ENCODE peak calls at places on chromosomes 16 and 17, in four cellular contexts. Q is AG04450; L is fibroblast of lung; R is CD4-positive, CD25-positive, alpha-beta regulatory T cell. S is an unnamed sample.
A peak's percentile ranks its signal among the peaks of the same experiment; 100 is the strongest.

GRCh38 chr16:17364319-17365210 is 106.2 kb downstream of the XYLT1 start:
- DNase-seq in Q (peak; percentile 82), L (peak; percentile 96), R (peak; percentile 91), S (peak; percentile 92)

GRCh38 chr16:76639685-76640289 is 362.6 kb downstream of the CNTNAP4 start:
- DNase-seq in Q (no peak), L (peak; percentile 0), R (no peak), S (peak; percentile 7)

GRCh38 chr16:22787456-22788189 is 26.3 kb upstream of the HS3ST2 start:
- DNase-seq in Q (no peak), L (peak; percentile 32), R (no peak), S (peak; percentile 48)

GRCh38 chr16:55778718-55779117 is 54.2 kb downstream of the CES1 start:
- DNase-seq in Q (no peak), L (no peak), R (no peak), S (no peak)

GRCh38 chr17:81665205-81666091 is 957 bp downstream of the OXLD1 start:
- DNase-seq in Q (no peak), L (peak; percentile 21), R (peak; percentile 71), S (no peak)

GRCh38 chr16:51317575-51317974 is 166.5 kb upstream of the SALL1 start:
- DNase-seq in Q (no peak), L (no peak), R (no peak), S (no peak)

GRCh38 chr17:43832168-43832975 is 574 bp downstream of the MPP3 start:
- DNase-seq in Q (peak; percentile 13), L (peak; percentile 82), R (no peak), S (peak; percentile 73)

GRCh38 chr17:31061678-31062077 is 33.1 kb upstream of the NF1 start:
- DNase-seq in Q (no peak), L (no peak), R (peak; percentile 29), S (no peak)

GRCh38 chr16:81446318-81447275 is 2.0 kb downstream of the CMIP start:
- DNase-seq in Q (no peak), L (peak; percentile 60), R (peak; percentile 59), S (no peak)

GRCh38 chr16:31298958-31299357 is 39.2 kb downstream of the ITGAM start:
- DNase-seq in Q (no peak), L (no peak), R (peak; percentile 51), S (no peak)

GRCh38 chr16:86029131-86029741 is 130.3 kb downstream of the IRF8 start:
- DNase-seq in Q (peak; percentile 36), L (peak; percentile 63), R (no peak), S (no peak)

GRCh38 chr16:13150181-13150885 is 248.9 kb downstream of the SHISA9 start:
- DNase-seq in Q (no peak), L (no peak), R (no peak), S (no peak)

GRCh38 chr16:53752566-53752965 is 48.6 kb downstream of the FTO start:
- DNase-seq in Q (no peak), L (no peak), R (no peak), S (no peak)

GRCh38 chr16:87658564-87659225 is 56.4 kb downstream of the JPH3 start:
- DNase-seq in Q (no peak), L (no peak), R (no peak), S (no peak)

GRCh38 chr16:23188911-23189310 is 6.4 kb downstream of the SCNN1G start:
- DNase-seq in Q (no peak), L (no peak), R (no peak), S (no peak)

GRCh38 chr16:67934306-67935095 is 2.1 kb downstream of the PSMB10 start:
- DNase-seq in Q (no peak), L (no peak), R (no peak), S (no peak)

GRCh38 chr17:21171309-21171922 is 42.5 kb downstream of the TMEM11 start:
- DNase-seq in Q (no peak), L (no peak), R (no peak), S (no peak)

GRCh38 chr17:15744885-15745284 is 12.8 kb downstream of the TBC1D26 start:
- DNase-seq in Q (no peak), L (peak; percentile 17), R (no peak), S (peak; percentile 39)

GRCh38 chr17:77325826-77326581 is 185.2 kb downstream of the SEC14L1 start:
- DNase-seq in Q (no peak), L (peak; percentile 24), R (peak; percentile 48), S (peak; percentile 46)

GRCh38 chr17:42780816-42781638 is 617 bp downstream of the WNK4 start:
- DNase-seq in Q (no peak), L (no peak), R (no peak), S (no peak)

GRCh38 chr16:22210285-22210684 is 4.2 kb downstream of the EEF2K start:
- DNase-seq in Q (no peak), L (no peak), R (no peak), S (no peak)

GRCh38 chr16:69077251-69077650 is 28.2 kb upstream of the HAS3 start:
- DNase-seq in Q (no peak), L (peak; percentile 84), R (no peak), S (peak; percentile 71)

GRCh38 chr17:29714146-29714545 is 91.4 kb upstream of the CORO6 start:
- DNase-seq in Q (no peak), L (no peak), R (no peak), S (no peak)

GRCh38 chr17:6755731-6756184 is at the start of gene XAF1:
- DNase-seq in Q (peak; percentile 26), L (no peak), R (peak; percentile 84), S (peak; percentile 54)

GRCh38 chr17:67608691-67609090 is 109.0 kb upstream of the NOL11 start:
- DNase-seq in Q (peak; percentile 42), L (peak; percentile 66), R (no peak), S (peak; percentile 67)

GRCh38 chr16:19520861-19521331 is 1.0 kb downstream of the GDE1 start:
- DNase-seq in Q (no peak), L (peak; percentile 58), R (peak; percentile 26), S (peak; percentile 26)

GRCh38 chr17:16986391-16986790 is 14.5 kb upstream of the TNFRSF13B start:
- DNase-seq in Q (peak; percentile 11), L (peak; percentile 68), R (no peak), S (no peak)

GRCh38 chr17:16989230-16989952 is 17.5 kb upstream of the TNFRSF13B start:
- DNase-seq in Q (no peak), L (no peak), R (peak; percentile 82), S (no peak)

GRCh38 chr17:16987830-16988601 is 16.1 kb upstream of the TNFRSF13B start:
- DNase-seq in Q (peak; percentile 27), L (peak; percentile 87), R (peak; percentile 87), S (peak; percentile 87)

GRCh38 chr17:16988749-16989229 is 16.9 kb upstream of the TNFRSF13B start:
- DNase-seq in Q (no peak), L (peak; percentile 17), R (peak; percentile 56), S (no peak)

GRCh38 chr17:16987001-16987829 is 15.3 kb upstream of the TNFRSF13B start:
- DNase-seq in Q (no peak), L (no peak), R (no peak), S (no peak)
- H3K4me3 ChIP-seq in Q (no peak overlapping the region), L (no peak overlapping the region), R (no peak overlapping the region), S (no peak overlapping the region)

GRCh38 chr16:27927266-27927901 is 136.1 kb downstream of the GSG1L start:
- DNase-seq in Q (no peak), L (no peak), R (no peak), S (no peak)

GRCh38 chr16:27923751-27924150 is 139.8 kb downstream of the GSG1L start:
- DNase-seq in Q (no peak), L (no peak), R (no peak), S (no peak)

GRCh38 chr16:27925612-27926011 is 137.9 kb downstream of the GSG1L start:
- DNase-seq in Q (no peak), L (no peak), R (no peak), S (no peak)

GRCh38 chr16:27922433-27922832 is 141.1 kb downstream of the GSG1L start:
- DNase-seq in Q (no peak), L (no peak), R (no peak), S (no peak)

DNA sequence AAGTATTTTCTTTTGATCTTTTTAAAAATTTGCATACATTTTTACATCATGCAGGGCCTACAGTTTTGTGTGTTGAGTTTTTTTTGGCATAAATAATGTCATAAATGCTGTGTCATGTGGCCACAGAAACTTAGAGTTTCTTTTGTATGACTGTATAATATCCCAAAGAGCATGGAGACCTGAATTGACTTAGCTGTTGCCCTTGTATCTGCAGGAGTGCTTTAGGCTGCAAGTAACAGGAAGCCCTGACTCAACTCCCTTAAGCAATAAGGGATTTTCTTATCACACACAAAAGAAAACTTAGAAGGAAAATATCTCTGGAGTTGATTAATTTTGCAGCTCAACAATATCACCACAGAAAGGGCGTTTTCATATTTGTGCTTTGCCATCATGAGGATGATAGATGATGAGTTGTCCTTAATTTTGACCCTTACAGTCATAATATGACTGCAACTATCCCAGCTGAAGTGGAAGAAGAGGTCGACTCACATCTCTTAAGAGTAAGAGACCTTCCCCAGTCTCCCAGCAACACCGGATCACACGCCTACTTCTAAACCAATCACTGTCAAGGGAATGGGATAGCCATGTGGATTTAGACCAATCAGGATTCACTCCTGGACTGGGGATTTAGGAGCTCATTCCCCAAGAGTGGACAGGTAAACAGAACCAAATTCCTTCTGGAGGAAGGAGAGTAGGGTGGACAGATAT is 138.9 kb downstream of the GSG1L start:
- DNase-seq in Q (no peak), L (peak; percentile 1), R (no peak), S (no peak)
- H3K4me3 ChIP-seq in Q (no peak overlapping the region), L (no peak overlapping the region), R (no peak overlapping the region), S (no peak overlapping the region)

DNA sequence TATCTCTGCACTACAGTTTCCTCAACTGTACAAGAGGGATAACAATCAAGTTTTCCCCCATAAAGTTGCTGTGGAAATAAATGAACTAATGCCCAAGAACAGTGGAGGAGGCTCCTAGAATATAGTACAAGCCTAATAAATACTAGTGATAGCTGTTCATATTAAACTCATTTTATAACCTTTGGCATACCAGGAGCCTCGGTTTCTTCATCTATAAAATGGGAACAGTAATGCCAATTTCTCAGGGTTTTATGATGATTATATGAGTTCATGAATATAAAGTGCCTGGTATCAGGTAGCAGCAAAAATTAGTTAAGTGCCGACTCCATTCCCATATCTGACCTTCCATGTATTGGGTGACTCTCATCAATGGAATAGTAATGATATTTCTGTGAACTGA is 311.1 kb upstream of the MAF start:
- DNase-seq in Q (no peak), L (no peak), R (no peak), S (no peak)
- H3K4me3 ChIP-seq in Q (no peak overlapping the region), L (no peak overlapping the region), R (no peak overlapping the region), S (no peak overlapping the region)

GRCh38 chr16:71658771-71659170 is 32.8 kb downstream of the MARVELD3 start:
- DNase-seq in Q (no peak), L (no peak), R (no peak), S (no peak)
- H3K4me3 ChIP-seq in Q (no peak overlapping the region), L (no peak overlapping the region), R (no peak overlapping the region), S (no peak overlapping the region)

DNA sequence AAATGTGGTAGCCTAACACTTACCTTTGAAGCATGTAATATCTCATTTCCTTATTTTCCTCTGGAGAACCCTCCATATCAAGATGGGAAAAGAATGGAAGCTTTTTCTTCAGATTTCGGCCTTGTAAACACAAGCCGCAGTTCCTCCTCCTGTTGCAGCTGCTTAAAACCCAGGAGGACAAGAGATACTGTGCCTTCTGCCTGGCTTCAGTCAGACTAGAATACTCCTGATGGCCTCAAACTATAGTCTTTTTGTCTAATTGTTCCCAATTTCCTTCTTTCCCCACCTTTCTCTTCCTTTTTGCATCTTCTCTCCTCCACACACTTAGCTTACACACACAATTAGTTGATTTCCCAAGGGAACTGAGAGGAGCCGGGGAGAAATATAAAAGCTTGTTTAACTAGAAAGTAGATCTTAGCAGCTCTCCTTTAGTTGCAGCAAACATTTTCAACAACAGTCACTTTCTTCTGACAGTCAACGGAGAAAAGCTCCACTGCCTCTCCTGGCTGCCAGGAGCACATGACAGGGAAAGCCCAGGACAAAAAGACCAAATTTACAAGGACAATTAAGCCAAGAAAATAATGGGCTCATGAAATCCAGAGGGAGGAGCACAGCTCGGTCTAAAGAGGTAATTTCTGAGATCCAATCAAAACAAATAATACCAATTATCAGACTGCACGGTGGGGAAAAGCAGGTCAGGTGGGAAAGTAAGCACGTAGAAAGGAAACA is 76.4 kb upstream of the C17orf78 start:
- DNase-seq in Q (no peak), L (peak; percentile 12), R (no peak), S (peak; percentile 27)
- H3K4me3 ChIP-seq in Q (no peak overlapping the region), L (no peak overlapping the region), R (no peak overlapping the region), S (no peak overlapping the region)